ENCODE peak calls at places on chromosomes 7 and 10, in five cellular contexts. One of them, this sample, is unnamed.

GRCh38 chr10:50394832-50395231 is 143.5 kb upstream of the ASAH2 start:
- DNase-seq in mesothelial cell of epicardium: no peak
- DNase-seq in osteoblast: no peak
- DNase-seq in left ventricle myocardium inferior: no peak
- DNase-seq in adrenal gland: no peak
- DNase-seq in this sample: no peak

GRCh38 chr7:114663502-114663901 is 248.9 kb downstream of the FOXP2 start:
- DNase-seq in left ventricle myocardium inferior: no peak
- DNase-seq in mesothelial cell of epicardium: no peak
- DNase-seq in osteoblast: no peak
- DNase-seq in adrenal gland: no peak
- DNase-seq in this sample: no peak

GRCh38 chr7:37495574-37496184 is 47.0 kb upstream of the ELMO1 start:
- DNase-seq in mesothelial cell of epicardium: no peak
- DNase-seq in left ventricle myocardium inferior: no peak
- DNase-seq in osteoblast: no peak
- DNase-seq in adrenal gland: no peak
- DNase-seq in this sample: no peak

GRCh38 chr7:135713836-135714470 is 14.0 kb downstream of the SLC13A4 start:
- DNase-seq in osteoblast: no peak
- DNase-seq in mesothelial cell of epicardium: no peak
- DNase-seq in adrenal gland: no peak
- DNase-seq in left ventricle myocardium inferior: no peak
- DNase-seq in this sample: no peak

GRCh38 chr10:90642136-90642535 is 215.7 kb downstream of the HTR7 start:
- DNase-seq in left ventricle myocardium inferior: no peak
- DNase-seq in osteoblast: peak
- DNase-seq in adrenal gland: no peak
- DNase-seq in mesothelial cell of epicardium: no peak
- DNase-seq in this sample: peak

GRCh38 chr10:31112961-31113360 is 81.3 kb upstream of the ZNF438 start:
- DNase-seq in mesothelial cell of epicardium: no peak
- DNase-seq in left ventricle myocardium inferior: no peak
- DNase-seq in osteoblast: no peak
- DNase-seq in adrenal gland: no peak
- DNase-seq in this sample: no peak

GRCh38 chr7:123096976-123097375 is 101.5 kb upstream of the TAS2R16 start:
- DNase-seq in mesothelial cell of epicardium: no peak
- DNase-seq in adrenal gland: no peak
- DNase-seq in left ventricle myocardium inferior: no peak
- DNase-seq in osteoblast: no peak
- DNase-seq in this sample: no peak

GRCh38 chr7:27203378-27203953 is 3.6 kb upstream of the HOXA13 start:
- DNase-seq in mesothelial cell of epicardium: peak
- DNase-seq in osteoblast: no peak
- DNase-seq in adrenal gland: no peak
- DNase-seq in left ventricle myocardium inferior: no peak
- DNase-seq in this sample: no peak

GRCh38 chr10:44992070-44992731 is 8.5 kb upstream of the ZNF22 start:
- DNase-seq in osteoblast: no peak
- DNase-seq in left ventricle myocardium inferior: no peak
- DNase-seq in adrenal gland: no peak
- DNase-seq in mesothelial cell of epicardium: no peak
- DNase-seq in this sample: no peak

GRCh38 chr7:50308301-50309129 is 4.0 kb downstream of the IKZF1 start:
- DNase-seq in left ventricle myocardium inferior: no peak
- DNase-seq in mesothelial cell of epicardium: no peak
- DNase-seq in osteoblast: no peak
- DNase-seq in adrenal gland: no peak
- DNase-seq in this sample: no peak

GRCh38 chr7:23474098-23474828 is 4.0 kb upstream of the IGF2BP3 start:
- DNase-seq in mesothelial cell of epicardium: peak
- DNase-seq in osteoblast: peak
- DNase-seq in left ventricle myocardium inferior: peak
- DNase-seq in adrenal gland: no peak
- DNase-seq in this sample: peak

GRCh38 chr7:18064242-18064838 is 36.7 kb upstream of the PRPS1L1 start:
- DNase-seq in adrenal gland: no peak
- DNase-seq in osteoblast: no peak
- DNase-seq in left ventricle myocardium inferior: no peak
- DNase-seq in mesothelial cell of epicardium: no peak
- DNase-seq in this sample: no peak

GRCh38 chr10:44627591-44628354 is 242.9 kb upstream of the CXCL12 start:
- DNase-seq in osteoblast: no peak
- DNase-seq in mesothelial cell of epicardium: no peak
- DNase-seq in left ventricle myocardium inferior: no peak
- DNase-seq in adrenal gland: no peak
- DNase-seq in this sample: no peak

GRCh38 chr7:87598234-87599009 is 2.3 kb downstream of the ABCB1 start:
- DNase-seq in osteoblast: no peak
- DNase-seq in left ventricle myocardium inferior: no peak
- DNase-seq in adrenal gland: no peak
- DNase-seq in mesothelial cell of epicardium: no peak
- DNase-seq in this sample: no peak

GRCh38 chr7:105675873-105676484 is 94.7 kb upstream of the EFCAB10 start:
- DNase-seq in left ventricle myocardium inferior: peak
- DNase-seq in adrenal gland: peak
- DNase-seq in mesothelial cell of epicardium: no peak
- DNase-seq in osteoblast: no peak
- DNase-seq in this sample: no peak

GRCh38 chr7:139095194-139095659 is 14.3 kb downstream of the ZC3HAV1 start:
- DNase-seq in adrenal gland: no peak
- DNase-seq in mesothelial cell of epicardium: no peak
- DNase-seq in left ventricle myocardium inferior: no peak
- DNase-seq in osteoblast: peak
- DNase-seq in this sample: no peak

GRCh38 chr10:26519803-26520202 is 81.7 kb downstream of the APBB1IP start:
- DNase-seq in left ventricle myocardium inferior: no peak
- DNase-seq in mesothelial cell of epicardium: no peak
- DNase-seq in osteoblast: no peak
- DNase-seq in adrenal gland: no peak
- DNase-seq in this sample: no peak

GRCh38 chr10:110642980-110643655 is 1.0 kb upstream of the RBM20 start:
- DNase-seq in osteoblast: no peak
- DNase-seq in mesothelial cell of epicardium: peak
- DNase-seq in adrenal gland: no peak
- DNase-seq in left ventricle myocardium inferior: peak
- DNase-seq in this sample: no peak

GRCh38 chr7:105913947-105914346 is 37.5 kb upstream of the ATXN7L1 start:
- DNase-seq in adrenal gland: no peak
- DNase-seq in mesothelial cell of epicardium: no peak
- DNase-seq in left ventricle myocardium inferior: no peak
- DNase-seq in osteoblast: no peak
- DNase-seq in this sample: no peak

GRCh38 chr7:78226059-78226658 is 427.6 kb downstream of the PHTF2 start:
- DNase-seq in adrenal gland: peak
- DNase-seq in osteoblast: no peak
- DNase-seq in mesothelial cell of epicardium: no peak
- DNase-seq in left ventricle myocardium inferior: peak
- DNase-seq in this sample: peak

GRCh38 chr10:3782099-3782455 is 2.9 kb downstream of the KLF6 start:
- DNase-seq in osteoblast: no peak
- DNase-seq in adrenal gland: no peak
- DNase-seq in left ventricle myocardium inferior: no peak
- DNase-seq in mesothelial cell of epicardium: no peak
- DNase-seq in this sample: no peak

GRCh38 chr7:4190021-4190981 is 491.8 kb upstream of the FOXK1 start:
- DNase-seq in osteoblast: no peak
- DNase-seq in left ventricle myocardium inferior: no peak
- DNase-seq in mesothelial cell of epicardium: no peak
- DNase-seq in adrenal gland: no peak
- DNase-seq in this sample: no peak

GRCh38 chr10:25934673-25935139 is 677 bp downstream of the MYO3A start:
- DNase-seq in mesothelial cell of epicardium: peak
- DNase-seq in left ventricle myocardium inferior: no peak
- DNase-seq in osteoblast: peak
- DNase-seq in adrenal gland: no peak
- DNase-seq in this sample: no peak

GRCh38 chr7:22651534-22652243 is 75.3 kb upstream of the IL6 start:
- DNase-seq in osteoblast: peak
- DNase-seq in left ventricle myocardium inferior: no peak
- DNase-seq in mesothelial cell of epicardium: no peak
- DNase-seq in adrenal gland: no peak
- DNase-seq in this sample: no peak

GRCh38 chr7:2009541-2010001 is 223.2 kb downstream of the MAD1L1 start:
- DNase-seq in adrenal gland: no peak
- DNase-seq in left ventricle myocardium inferior: peak
- DNase-seq in osteoblast: peak
- DNase-seq in mesothelial cell of epicardium: no peak
- DNase-seq in this sample: no peak

GRCh38 chr10:126902157-126902556 is 3.1 kb upstream of the DOCK1 start:
- DNase-seq in adrenal gland: no peak
- DNase-seq in left ventricle myocardium inferior: no peak
- DNase-seq in mesothelial cell of epicardium: no peak
- DNase-seq in osteoblast: peak
- DNase-seq in this sample: no peak

GRCh38 chr7:129238546-129238945 is 13.7 kb downstream of the AHCYL2 start:
- DNase-seq in mesothelial cell of epicardium: no peak
- DNase-seq in osteoblast: no peak
- DNase-seq in adrenal gland: no peak
- DNase-seq in left ventricle myocardium inferior: no peak
- DNase-seq in this sample: no peak

GRCh38 chr7:29131678-29132077 is 14.7 kb downstream of the CPVL start:
- DNase-seq in osteoblast: no peak
- DNase-seq in adrenal gland: no peak
- DNase-seq in mesothelial cell of epicardium: no peak
- DNase-seq in left ventricle myocardium inferior: no peak
- DNase-seq in this sample: no peak

GRCh38 chr10:35822316-35822715 is 180.2 kb upstream of the FZD8 start:
- DNase-seq in left ventricle myocardium inferior: peak
- DNase-seq in adrenal gland: no peak
- DNase-seq in mesothelial cell of epicardium: peak
- DNase-seq in osteoblast: peak
- DNase-seq in this sample: no peak

GRCh38 chr7:45564485-45564884 is 9.7 kb upstream of the ADCY1 start:
- DNase-seq in adrenal gland: no peak
- DNase-seq in mesothelial cell of epicardium: no peak
- DNase-seq in osteoblast: no peak
- DNase-seq in left ventricle myocardium inferior: no peak
- DNase-seq in this sample: no peak

GRCh38 chr7:102814025-102814471 is 65.2 kb downstream of the FAM185A start:
- DNase-seq in mesothelial cell of epicardium: no peak
- DNase-seq in left ventricle myocardium inferior: no peak
- DNase-seq in adrenal gland: no peak
- DNase-seq in osteoblast: peak
- DNase-seq in this sample: no peak

GRCh38 chr10:16870331-16870730 is 53.1 kb upstream of the RSU1 start:
- DNase-seq in mesothelial cell of epicardium: no peak
- DNase-seq in adrenal gland: no peak
- DNase-seq in left ventricle myocardium inferior: no peak
- DNase-seq in osteoblast: no peak
- DNase-seq in this sample: no peak

GRCh38 chr10:111840546-111840945 is 343.0 kb downstream of the GPAM start:
- DNase-seq in mesothelial cell of epicardium: no peak
- DNase-seq in left ventricle myocardium inferior: no peak
- DNase-seq in adrenal gland: no peak
- DNase-seq in osteoblast: no peak
- DNase-seq in this sample: peak

GRCh38 chr10:70803768-70804423 is 11.9 kb upstream of the SGPL1 start:
- DNase-seq in mesothelial cell of epicardium: no peak
- DNase-seq in osteoblast: no peak
- DNase-seq in adrenal gland: no peak
- DNase-seq in left ventricle myocardium inferior: no peak
- DNase-seq in this sample: peak

GRCh38 chr10:117165557-117166419 is 27.7 kb upstream of the VAX1 start:
- DNase-seq in left ventricle myocardium inferior: no peak
- DNase-seq in adrenal gland: peak
- DNase-seq in osteoblast: peak
- DNase-seq in mesothelial cell of epicardium: peak
- DNase-seq in this sample: no peak
- TF ChIP-seq CTCF in left ventricle myocardium inferior: peak
- TF ChIP-seq CTCF in adrenal gland: peak
- TF ChIP-seq CTCF in osteoblast: peak
- TF ChIP-seq CTCF in mesothelial cell of epicardium: peak
- TF ChIP-seq CTCF in this sample: peak

DNA sequence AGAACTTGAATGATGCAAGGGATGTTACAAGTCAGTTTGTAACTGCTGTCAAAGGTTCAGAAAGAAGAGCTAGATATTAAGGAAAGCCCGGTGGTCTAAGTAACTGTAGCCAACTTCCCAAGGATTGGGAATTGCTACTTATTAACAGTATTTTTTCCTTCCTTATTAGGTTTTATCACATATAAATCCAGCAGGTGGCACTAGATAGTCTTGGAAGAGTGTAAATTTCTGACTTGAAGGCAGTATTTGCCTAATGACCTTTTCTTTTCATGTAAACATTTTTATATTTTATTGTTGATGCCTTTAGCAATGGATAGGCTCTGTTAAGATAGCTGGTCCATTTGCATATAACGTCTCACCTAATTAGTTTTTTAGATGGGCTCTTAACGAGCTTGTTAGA is 51.2 kb downstream of the ANLN start:
- DNase-seq in adrenal gland: no peak
- DNase-seq in osteoblast: peak
- DNase-seq in left ventricle myocardium inferior: no peak
- DNase-seq in mesothelial cell of epicardium: no peak
- DNase-seq in this sample: no peak
- TF ChIP-seq CTCF in adrenal gland: peak
- TF ChIP-seq CTCF in osteoblast: peak
- TF ChIP-seq CTCF in left ventricle myocardium inferior: peak
- TF ChIP-seq CTCF in mesothelial cell of epicardium: peak
- TF ChIP-seq CTCF in this sample: peak

GRCh38 chr10:132808247-132808567 is 22.3 kb upstream of the NKX6-2 start:
- DNase-seq in left ventricle myocardium inferior: peak
- DNase-seq in mesothelial cell of epicardium: no peak
- DNase-seq in adrenal gland: peak
- DNase-seq in osteoblast: peak
- DNase-seq in this sample: no peak
- TF ChIP-seq CTCF in left ventricle myocardium inferior: no peak
- TF ChIP-seq CTCF in mesothelial cell of epicardium: no peak
- TF ChIP-seq CTCF in adrenal gland: no peak
- TF ChIP-seq CTCF in osteoblast: no peak
- TF ChIP-seq CTCF in this sample: no peak

GRCh38 chr7:120550494-120551048 is 277.6 kb downstream of the KCND2 start:
- DNase-seq in mesothelial cell of epicardium: no peak
- DNase-seq in left ventricle myocardium inferior: no peak
- DNase-seq in osteoblast: no peak
- DNase-seq in adrenal gland: no peak
- DNase-seq in this sample: peak

GRCh38 chr7:120553497-120553896 is 280.5 kb downstream of the KCND2 start:
- DNase-seq in left ventricle myocardium inferior: no peak
- DNase-seq in mesothelial cell of epicardium: no peak
- DNase-seq in osteoblast: peak
- DNase-seq in adrenal gland: no peak
- DNase-seq in this sample: no peak

DNA sequence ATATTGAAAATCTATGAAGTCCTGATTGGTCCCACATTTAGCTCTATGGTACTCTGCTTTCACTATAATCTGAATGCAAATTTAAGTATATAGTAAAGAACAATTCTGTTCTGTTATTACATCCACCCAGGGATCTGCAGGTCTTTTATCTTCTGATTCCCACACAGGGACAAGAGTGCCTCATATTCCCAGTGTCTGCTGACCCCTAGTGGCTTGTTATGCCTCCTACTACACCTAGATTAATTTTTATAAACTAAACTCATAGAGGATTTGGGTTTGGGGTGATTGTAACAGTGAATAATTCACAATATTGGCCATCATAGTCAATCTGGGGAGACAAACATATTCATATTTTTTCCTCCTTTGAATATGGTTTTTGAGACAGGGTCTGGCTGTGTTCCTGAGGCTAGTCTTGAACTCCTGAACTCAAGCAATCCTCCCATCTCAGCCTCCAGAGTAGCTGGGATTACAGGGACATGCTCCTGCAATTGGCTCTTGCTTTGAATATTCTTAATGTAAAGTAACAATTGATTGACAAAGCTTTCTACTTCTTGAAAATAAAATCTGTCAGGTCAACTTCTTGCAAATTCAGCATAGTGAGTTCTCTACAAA is 282.1 kb downstream of the KCND2 start:
- DNase-seq in osteoblast: peak
- DNase-seq in mesothelial cell of epicardium: peak
- DNase-seq in adrenal gland: peak
- DNase-seq in left ventricle myocardium inferior: no peak
- DNase-seq in this sample: peak
- TF ChIP-seq CTCF in osteoblast: peak
- TF ChIP-seq CTCF in mesothelial cell of epicardium: peak
- TF ChIP-seq CTCF in adrenal gland: peak
- TF ChIP-seq CTCF in left ventricle myocardium inferior: peak
- TF ChIP-seq CTCF in this sample: peak

This sample was measured in LNCaP clone FGC.